ENCODE peak calls at places on chromosomes 4 and X, in eight cellular contexts. C is activated CD8-positive, alpha-beta memory T cell treated with anti-CD3 and anti-CD28 coated beads, Interleukin-2, amount 50 U/mL, for 4 hours; M is HEK293T; A is pancreas; B is spleen; G is hepatocyte; I is posterior vena cava; N is T-helper 1 cell. Z is an unnamed sample.

GRCh38 chrX:37905436-37906147 is 58.2 kb upstream of the DYNLT3 start:
- DNase-seq in C (peak), M (peak), A (peak), B (no peak), G (peak), I (no peak), N (no peak), Z (no peak)

GRCh38 chr4:153004106-153004881 is 68.2 kb downstream of the FHDC1 start:
- DNase-seq in C (no peak), M (no peak), A (no peak), B (peak), G (no peak), I (no peak), N (no peak), Z (no peak)

GRCh38 chr4:7539659-7540058 is 104.9 kb upstream of the PSAPL1 start:
- DNase-seq in C (no peak), M (peak), A (peak), B (peak), G (peak), I (no peak), N (peak), Z (peak)

GRCh38 chr4:166687828-166688227 is 546.5 kb downstream of the SPOCK3 start:
- DNase-seq in C (no peak), M (no peak), A (no peak), B (no peak), G (no peak), I (no peak), N (no peak), Z (no peak)

GRCh38 chrX:139932077-139932900 is 564 bp downstream of the ATP11C start:
- DNase-seq in C (peak), M (peak), A (peak), B (peak), G (peak), I (peak), N (peak), Z (peak)

GRCh38 chrX:24391362-24391761 is 30.9 kb downstream of the SUPT20HL1 start:
- DNase-seq in C (no peak), M (no peak), A (no peak), B (no peak), G (no peak), I (no peak), N (no peak), Z (no peak)

GRCh38 chr4:3519468-3520264 is 12.6 kb downstream of the LRPAP1 start:
- DNase-seq in C (peak), M (no peak), A (peak), B (peak), G (no peak), I (peak), N (no peak), Z (peak)

GRCh38 chr4:89661490-89661889 is 175.5 kb downstream of the SNCA start:
- DNase-seq in C (no peak), M (no peak), A (no peak), B (no peak), G (no peak), I (no peak), N (no peak), Z (peak)

GRCh38 chr4:153468587-153468986 is 2.4 kb downstream of the TMEM131L start:
- DNase-seq in C (no peak), M (no peak), A (no peak), B (no peak), G (no peak), I (no peak), N (no peak), Z (no peak)

GRCh38 chrX:6226646-6227444 is 1.8 kb downstream of the NLGN4X start:
- DNase-seq in C (no peak), M (no peak), A (peak), B (peak), G (peak), I (no peak), N (no peak), Z (no peak)

GRCh38 chr4:113383111-113383785 is 333.8 kb downstream of the ANK2 start:
- DNase-seq in C (no peak), M (no peak), A (no peak), B (no peak), G (no peak), I (no peak), N (no peak), Z (no peak)

GRCh38 chr4:169583563-169583962 is 28.8 kb downstream of the NEK1 start:
- DNase-seq in C (no peak), M (no peak), A (no peak), B (no peak), G (no peak), I (no peak), N (no peak), Z (no peak)

GRCh38 chrX:1507511-1508463 is 29.2 kb downstream of the P2RY8 start:
- DNase-seq in C (peak), M (no peak), A (no peak), B (peak), G (no peak), I (no peak), N (no peak), Z (no peak)

GRCh38 chr4:99148545-99148944 is 4.4 kb upstream of the ADH4 start:
- DNase-seq in C (no peak), M (no peak), A (no peak), B (no peak), G (no peak), I (no peak), N (no peak), Z (no peak)

GRCh38 chrX:1226249-1226648 is 13.8 kb upstream of the CRLF2 start:
- DNase-seq in C (no peak), M (no peak), A (no peak), B (no peak), G (no peak), I (peak), N (no peak), Z (no peak)

GRCh38 chrX:154378059-154378798 is 866 bp upstream of the EMD start:
- DNase-seq in C (peak), M (no peak), A (peak), B (peak), G (peak), I (no peak), N (peak), Z (no peak)

GRCh38 chr4:76430519-76431388 is 4.3 kb upstream of the SHROOM3 start:
- DNase-seq in C (no peak), M (peak), A (no peak), B (no peak), G (peak), I (no peak), N (no peak), Z (no peak)

GRCh38 chr4:110022457-110022856 is 109.8 kb downstream of the EGF start:
- DNase-seq in C (no peak), M (no peak), A (no peak), B (no peak), G (no peak), I (no peak), N (no peak), Z (no peak)

GRCh38 chr4:142095886-142096605 is 459.7 kb downstream of the IL15 start:
- DNase-seq in C (no peak), M (no peak), A (no peak), B (no peak), G (no peak), I (no peak), N (no peak), Z (peak)

GRCh38 chr4:85274955-85275354 is 200.0 kb upstream of the ARHGAP24 start:
- DNase-seq in C (no peak), M (no peak), A (no peak), B (no peak), G (no peak), I (no peak), N (no peak), Z (no peak)

GRCh38 chr4:1960170-1960825 is 48.5 kb downstream of the NELFA start:
- DNase-seq in C (no peak), M (no peak), A (no peak), B (no peak), G (no peak), I (peak), N (no peak), Z (no peak)

GRCh38 chr4:173040200-173040599 is 128.4 kb upstream of the GALNT7 start:
- DNase-seq in C (no peak), M (no peak), A (no peak), B (no peak), G (no peak), I (no peak), N (no peak), Z (no peak)

GRCh38 chr4:33722254-33722653 is 2522.1 kb downstream of the ARAP2 start:
- DNase-seq in C (no peak), M (no peak), A (no peak), B (no peak), G (no peak), I (no peak), N (no peak), Z (no peak)

GRCh38 chr4:144343143-144343755 is 202.7 kb upstream of the GYPA start:
- DNase-seq in C (no peak), M (no peak), A (no peak), B (no peak), G (no peak), I (no peak), N (no peak), Z (no peak)

GRCh38 chrX:38346150-38346549 is 6.3 kb upstream of the OTC start:
- DNase-seq in C (no peak), M (no peak), A (no peak), B (no peak), G (no peak), I (no peak), N (no peak), Z (no peak)

GRCh38 chrX:41234962-41235361 is 99.0 kb upstream of the DDX3X start:
- DNase-seq in C (no peak), M (no peak), A (no peak), B (no peak), G (no peak), I (no peak), N (no peak), Z (no peak)

GRCh38 chr4:88690355-88690754 is 7.3 kb downstream of the NAP1L5 start:
- DNase-seq in C (no peak), M (no peak), A (no peak), B (no peak), G (no peak), I (no peak), N (no peak), Z (no peak)

GRCh38 chrX:9746148-9746880 is 19.3 kb downstream of the GPR143 start:
- DNase-seq in C (no peak), M (no peak), A (no peak), B (no peak), G (no peak), I (no peak), N (no peak), Z (no peak)

GRCh38 chr4:152785639-152786517 is 6.1 kb downstream of the ARFIP1 start:
- DNase-seq in C (no peak), M (no peak), A (no peak), B (no peak), G (no peak), I (no peak), N (no peak), Z (no peak)

Z was measured in RWPE2.